ENCODE peak calls at places on chromosomes 5 and 9, in four cellular contexts. V is CD4-positive, CD25-positive, alpha-beta regulatory T cell; M is stomach; F is vagina. X is an unnamed sample.
A peak's percentile ranks its signal among the peaks of the same experiment; 100 is the strongest.

GRCh38 chr5:6683241-6683640 is 30.0 kb upstream of the TENT4A start:
- DNase-seq in V (no peak), M (no peak), F (no peak), X (no peak)

GRCh38 chr5:111271885-111272284 is 47.7 kb downstream of the CAMK4 start:
- DNase-seq in V (no peak), M (no peak), F (no peak), X (no peak)

GRCh38 chr9:133111461-133112360 is 9.3 kb downstream of the RALGDS start:
- DNase-seq in V (no peak), M (no peak), F (no peak), X (peak; percentile 18)

GRCh38 chr5:64971538-64971937 is 202.8 kb downstream of the CWC27 start:
- DNase-seq in V (no peak), M (no peak), F (no peak), X (no peak)

GRCh38 chr5:82356808-82357671 is 78.9 kb upstream of the RPS23 start:
- DNase-seq in V (peak; percentile 35), M (peak; percentile 39), F (peak; percentile 96), X (peak; percentile 93)

GRCh38 chr5:177473461-177473991 is at the start of gene DBN1:
- DNase-seq in V (no peak), M (peak; percentile 49), F (no peak), X (peak; percentile 65)

GRCh38 chr9:15525958-15526357 is 15.2 kb upstream of the PSIP1 start:
- DNase-seq in V (no peak), M (no peak), F (no peak), X (no peak)

GRCh38 chr9:122392714-122393113 is 21.9 kb downstream of the PTGS1 start:
- DNase-seq in V (no peak), M (no peak), F (no peak), X (no peak)

GRCh38 chr9:16030513-16031185 is 477.8 kb downstream of the CCDC171 start:
- DNase-seq in V (no peak), M (no peak), F (no peak), X (no peak)

GRCh38 chr5:62152394-62153123 is 153.4 kb upstream of the KIF2A start:
- DNase-seq in V (no peak), M (no peak), F (no peak), X (no peak)

GRCh38 chr9:116151966-116152381 is 1.6 kb upstream of the PAPPA start:
- DNase-seq in V (no peak), M (no peak), F (no peak), X (no peak)

GRCh38 chr9:36960575-36960955 is 73.5 kb downstream of the PAX5 start:
- DNase-seq in V (no peak), M (no peak), F (no peak), X (no peak)

GRCh38 chr5:66981266-66981665 is 215.3 kb downstream of the CD180 start:
- DNase-seq in V (no peak), M (no peak), F (no peak), X (no peak)

GRCh38 chr5:123371575-123372179 is 51.5 kb downstream of the CEP120 start:
- DNase-seq in V (peak; percentile 6), M (peak; percentile 42), F (no peak), X (peak; percentile 52)

GRCh38 chr5:122064992-122065391 is 13.1 kb downstream of the LOX start:
- DNase-seq in V (no peak), M (no peak), F (no peak), X (no peak)

GRCh38 chr5:177390363-177391300 is 6.4 kb downstream of the SLC34A1 start:
- DNase-seq in V (peak; percentile 79), M (peak; percentile 89), F (no peak), X (peak; percentile 79)

GRCh38 chr5:122112733-122113558 is 16.4 kb upstream of the ZNF474 start:
- DNase-seq in V (no peak), M (no peak), F (no peak), X (no peak)

GRCh38 chr9:93415176-93415690 is 36.3 kb upstream of the FAM120A start:
- DNase-seq in V (no peak), M (no peak), F (no peak), X (no peak)

GRCh38 chr5:57028166-57028565 is 76.2 kb upstream of the MIER3 start:
- DNase-seq in V (no peak), M (no peak), F (no peak), X (no peak)

GRCh38 chr9:124673063-124673462 is 98.0 kb downstream of the NR6A1 start:
- DNase-seq in V (no peak), M (no peak), F (no peak), X (no peak)

GRCh38 chr5:130138406-130139060 is 234.3 kb downstream of the CHSY3 start:
- DNase-seq in V (no peak), M (no peak), F (no peak), X (no peak)

GRCh38 chr5:943201-943873 is 50.7 kb downstream of the TRIP13 start:
- DNase-seq in V (no peak), M (no peak), F (no peak), X (no peak)

GRCh38 chr5:19241690-19242089 is 746.3 kb downstream of the CDH18 start:
- DNase-seq in V (no peak), M (no peak), F (no peak), X (no peak)

GRCh38 chr5:81899123-81899522 is 72.7 kb upstream of the ATG10 start:
- DNase-seq in V (no peak), M (no peak), F (no peak), X (no peak)

GRCh38 chr5:54719384-54720306 is 202.1 kb downstream of the SNX18 start:
- DNase-seq in V (no peak), M (peak; percentile 53), F (no peak), X (no peak)

GRCh38 chr5:140041492-140042421 is 1.3 kb downstream of the NRG2 start:
- DNase-seq in V (no peak), M (peak; percentile 66), F (no peak), X (peak; percentile 72)

GRCh38 chr5:10442581-10442980 is 902 bp downstream of the ROPN1L start:
- DNase-seq in V (no peak), M (no peak), F (no peak), X (no peak)

GRCh38 chr5:75089137-75089536 is 36.8 kb upstream of the GCNT4 start:
- DNase-seq in V (no peak), M (no peak), F (no peak), X (no peak)

GRCh38 chr5:92050970-92051369 is 667.9 kb upstream of the ARRDC3 start:
- DNase-seq in V (no peak), M (no peak), F (no peak), X (no peak)

GRCh38 chr5:153982206-153982605 is 56.5 kb downstream of the FAM114A2 start:
- DNase-seq in V (no peak), M (no peak), F (no peak), X (no peak)

GRCh38 chr5:65981548-65981947 is 55.2 kb downstream of the ERBIN start:
- DNase-seq in V (no peak), M (no peak), F (no peak), X (no peak)

GRCh38 chr9:69831621-69832020 is 11.0 kb downstream of the CFAP95 start:
- DNase-seq in V (no peak), M (no peak), F (no peak), X (no peak)

GRCh38 chr5:116498478-116498877 is 76.1 kb downstream of the SEMA6A start:
- DNase-seq in V (no peak), M (no peak), F (no peak), X (no peak)

GRCh38 chr9:127194881-127195713 is 69.5 kb upstream of the GARNL3 start:
- DNase-seq in V (no peak), M (no peak), F (no peak), X (no peak)

DNA sequence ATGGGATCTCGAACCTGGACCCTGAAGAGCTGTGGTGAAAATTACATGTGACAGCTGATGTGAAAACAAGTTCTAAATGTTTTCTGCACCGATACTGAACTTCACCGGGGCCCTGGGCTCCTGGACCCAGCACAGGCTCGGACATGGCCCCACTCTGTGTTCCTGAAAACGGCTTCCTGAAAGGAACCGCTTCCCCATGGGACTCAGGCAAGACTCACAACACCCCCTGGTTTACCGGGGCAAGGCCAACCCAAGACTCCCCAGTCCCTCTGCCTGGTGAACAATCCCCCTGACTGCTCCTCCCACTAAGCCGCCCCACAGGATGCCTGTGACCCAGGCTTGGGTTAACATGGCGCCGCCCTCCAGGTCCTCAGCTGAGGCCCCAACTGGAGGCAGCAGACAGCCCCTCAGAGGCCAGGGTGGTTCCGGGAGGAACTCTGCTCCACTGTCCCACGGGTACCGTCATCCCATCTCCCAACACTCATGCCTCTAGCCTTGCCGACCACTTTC is 124.5 kb upstream of the FOXD4L5 start:
- DNase-seq in V (no peak), M (no peak), F (no peak), X (no peak)
- H3K9me3 ChIP-seq in V (peaks cover 23% of the 10 kb centered on the region), M (peaks cover 13% of the 10 kb centered on the region), F (no peaks in the 10 kb centered on the region), X (peaks cover 8% of the 10 kb centered on the region)

DNA sequence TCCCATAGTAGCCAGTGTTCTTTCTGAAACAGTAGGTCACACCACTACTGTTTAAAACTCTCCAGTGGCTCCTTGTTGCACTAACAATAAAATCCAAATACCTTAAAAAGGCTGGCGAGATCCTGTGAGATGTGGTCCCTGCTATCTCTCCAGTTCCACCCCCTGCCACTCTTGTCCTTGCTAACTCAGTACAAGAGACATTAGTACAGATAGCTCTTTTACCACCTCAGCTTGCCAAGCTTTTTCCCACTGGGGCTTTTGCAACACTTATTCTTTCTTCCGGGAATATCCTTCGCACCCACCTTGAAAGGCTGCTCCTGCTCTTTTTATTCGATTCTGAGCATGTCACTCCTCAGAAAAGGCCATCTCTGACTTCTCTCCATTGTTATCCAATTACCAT is 14.9 kb downstream of the NIPSNAP3B start:
- DNase-seq in V (no peak), M (no peak), F (no peak), X (no peak)
- H3K4me1 ChIP-seq in V (no peaks in the 10 kb centered on the region), M (no peaks in the 10 kb centered on the region), F (peaks cover 7% of the 10 kb centered on the region), X (peaks cover 11% of the 10 kb centered on the region)

GRCh38 chr5:63648376-63648775 is 313.9 kb downstream of the HTR1A start:
- DNase-seq in V (no peak), M (no peak), F (no peak), X (no peak)
- H3K9me3 ChIP-seq in V (no peaks in the 10 kb centered on the region), M (no peaks in the 10 kb centered on the region), F (no peaks in the 10 kb centered on the region), X (no peaks in the 10 kb centered on the region)

DNA sequence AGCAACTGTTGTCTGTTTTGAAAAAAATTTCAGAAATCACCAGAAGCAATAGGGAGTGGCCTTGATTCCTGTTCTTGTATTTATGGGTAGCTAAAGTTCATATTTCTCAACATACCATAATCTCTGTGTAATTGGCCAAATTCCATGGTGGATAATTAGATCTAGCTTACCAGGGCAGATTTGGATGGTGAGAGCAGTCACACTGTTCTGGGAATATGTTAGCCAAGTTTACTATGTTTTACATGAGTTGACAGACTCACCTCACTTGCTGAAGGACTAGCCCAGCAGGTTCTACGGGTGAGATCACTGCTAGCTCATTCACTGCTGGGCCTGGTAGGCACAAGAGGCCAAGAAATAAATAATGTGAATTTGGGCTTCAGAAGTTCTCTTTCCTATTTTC is 32.7 kb upstream of the CDKN2B start:
- DNase-seq in V (no peak), M (peak; percentile 71), F (no peak), X (no peak)
- H3K4me1 ChIP-seq in V (no peaks in the 10 kb centered on the region), M (peaks cover 7% of the 10 kb centered on the region), F (peaks cover 27% of the 10 kb centered on the region), X (no peaks in the 10 kb centered on the region)

GRCh38 chr5:2750026-2750757 is 1.3 kb downstream of the IRX2 start:
- DNase-seq in V (no peak), M (no peak), F (no peak), X (no peak)
- H3K9me3 ChIP-seq in V (no peaks in the 10 kb centered on the region), M (no peaks in the 10 kb centered on the region), F (no peaks in the 10 kb centered on the region), X (no peaks in the 10 kb centered on the region)

GRCh38 chr9:109475526-109475925 is 22.6 kb downstream of the PTPN3 start:
- DNase-seq in V (no peak), M (no peak), F (no peak), X (no peak)

GRCh38 chr9:109473329-109473728 is 24.8 kb downstream of the PTPN3 start:
- DNase-seq in V (no peak), M (no peak), F (no peak), X (peak; percentile 38)

GRCh38 chr9:109474944-109475343 is 23.2 kb downstream of the PTPN3 start:
- DNase-seq in V (no peak), M (no peak), F (no peak), X (no peak)

GRCh38 chr9:109471994-109472393 is 26.1 kb downstream of the PTPN3 start:
- DNase-seq in V (no peak), M (no peak), F (no peak), X (no peak)

GRCh38 chr9:109474170-109474569 is 23.9 kb downstream of the PTPN3 start:
- DNase-seq in V (no peak), M (no peak), F (no peak), X (no peak)
- H3K4me1 ChIP-seq in V (no peaks in the 10 kb centered on the region), M (peaks cover 38% of the 10 kb centered on the region), F (peaks cover 17% of the 10 kb centered on the region), X (no peaks in the 10 kb centered on the region)